ENCODE peak calls at places on chromosomes 1 and 21, in six cellular contexts. K is sigmoid colon, S is GM23338, D is transverse colon, O is suprapubic skin, U is esophagus muscularis mucosa. H is an unnamed sample.

GRCh38 chr21:38861989-38862683 is 56.4 kb downstream of the ETS2 start:
- DNase-seq in O (no peak), S (no peak), D (no peak), U (no peak), K (no peak), H (no peak)

GRCh38 chr1:111738436-111739221 is 566 bp downstream of the INKA2 start:
- DNase-seq in S (peak; percentile 74), U (no peak), D (peak; percentile 71), O (peak; percentile 85), K (peak; percentile 90), H (peak; percentile 57)

GRCh38 chr21:44539991-44540666 is at the start of gene KRTAP10-1:
- DNase-seq in O (no peak), S (no peak), K (peak; percentile 39), D (no peak), U (peak; percentile 31), H (no peak)

GRCh38 chr1:77506771-77507170 is 175.7 kb downstream of the ZZZ3 start:
- DNase-seq in D (no peak), S (no peak), K (no peak), U (no peak), O (no peak), H (no peak)

GRCh38 chr1:53188099-53188498 is 8.5 kb upstream of the CPT2 start:
- DNase-seq in D (no peak), U (no peak), K (peak; percentile 33), S (no peak), O (no peak), H (no peak)

GRCh38 chr1:68121536-68121935 is 71.1 kb upstream of the DIRAS3 start:
- DNase-seq in D (no peak), K (no peak), S (no peak), U (peak; percentile 78), O (no peak), H (no peak)

GRCh38 chr1:210726621-210727020 is 397.9 kb downstream of the HHAT start:
- DNase-seq in D (no peak), U (no peak), S (peak; percentile 79), K (no peak), O (no peak), H (no peak)

GRCh38 chr1:5481889-5482288 is 510.3 kb downstream of the NPHP4 start:
- DNase-seq in U (no peak), K (no peak), S (no peak), O (no peak), D (no peak), H (no peak)

GRCh38 chr1:43719063-43719462 is 11.7 kb downstream of the ST3GAL3 start:
- DNase-seq in S (no peak), U (no peak), D (no peak), K (no peak), O (no peak), H (no peak)

GRCh38 chr1:200780545-200781444 is 42.1 kb downstream of the CAMSAP2 start:
- DNase-seq in U (no peak), D (no peak), K (no peak), S (peak; percentile 31), O (no peak), H (no peak)

GRCh38 chr1:109773203-109773899 is 9.6 kb upstream of the EPS8L3 start:
- DNase-seq in O (peak; percentile 89), K (peak; percentile 94), S (peak; percentile 86), D (peak; percentile 87), U (peak; percentile 94), H (peak; percentile 80)

GRCh38 chr1:205834751-205835150 is 15.2 kb downstream of the PM20D1 start:
- DNase-seq in D (peak; percentile 42), U (no peak), O (no peak), S (no peak), K (no peak), H (no peak)

GRCh38 chr1:11216074-11216473 is 26.9 kb downstream of the ANGPTL7 start:
- DNase-seq in S (no peak), U (no peak), O (no peak), K (no peak), D (no peak), H (no peak)

GRCh38 chr1:47725000-47725731 is 272.0 kb downstream of the TRABD2B start:
- DNase-seq in D (no peak), U (no peak), K (no peak), S (peak; percentile 90), O (no peak), H (no peak)

GRCh38 chr1:47727051-47727708 is 270.0 kb downstream of the TRABD2B start:
- DNase-seq in D (peak; percentile 70), O (no peak), U (no peak), S (no peak), K (no peak), H (no peak)

GRCh38 chr1:47725732-47726495 is 271.3 kb downstream of the TRABD2B start:
- DNase-seq in O (peak; percentile 83), S (peak; percentile 93), D (peak; percentile 90), K (peak; percentile 79), U (no peak), H (peak; percentile 76)

GRCh38 chr1:47724427-47724999 is 272.7 kb downstream of the TRABD2B start:
- DNase-seq in D (peak; percentile 61), S (no peak), O (no peak), U (no peak), K (no peak), H (no peak)

DNA sequence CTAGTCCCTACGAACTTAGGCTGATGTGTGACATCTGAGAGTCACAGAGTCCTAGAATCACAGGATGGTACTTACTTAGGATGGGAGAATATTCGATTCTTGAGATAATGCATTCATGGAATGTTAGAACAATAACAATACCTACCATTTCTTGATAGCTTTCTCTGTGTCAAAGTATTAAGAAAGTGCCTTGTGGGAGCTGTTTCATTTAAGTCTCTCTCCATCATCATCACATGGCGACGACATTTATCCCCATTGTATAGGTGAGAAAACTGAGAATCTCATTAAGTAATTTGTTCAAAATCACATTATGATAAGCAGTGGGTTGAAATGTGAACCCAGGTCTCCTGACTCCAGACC is 270.7 kb downstream of the TRABD2B start:
- DNase-seq in U (no peak), O (no peak), S (no peak), D (no peak), K (no peak), H (no peak)
- TF ChIP-seq CTCF in U (no peak), O (no peak), S (no peak), D (no peak), K (no peak), H (no peak)

GRCh38 chr1:153375511-153375910 is at the start of gene S100A12:
- DNase-seq in K (peak; percentile 19), S (no peak), U (no peak), D (no peak), O (peak; percentile 46), H (no peak)
- TF ChIP-seq POLR2AphosphoS5 in K (no peak), S (no peak), U (no peak), D (no peak), O (no peak), H (no peak)

GRCh38 chr1:45337630-45338320 is 2.2 kb upstream of the TOE1 start:
- DNase-seq in D (no peak), K (no peak), U (no peak), O (no peak), S (no peak), H (no peak)

GRCh38 chr1:45332346-45332720 is 5.6 kb downstream of the HPDL start:
- DNase-seq in U (no peak), O (no peak), K (no peak), D (no peak), S (no peak), H (no peak)

GRCh38 chr1:45335732-45336365 is 4.1 kb upstream of the TOE1 start:
- DNase-seq in O (no peak), U (no peak), S (no peak), K (no peak), D (peak; percentile 38), H (no peak)

GRCh38 chr1:45331436-45332345 is 5.0 kb downstream of the HPDL start:
- DNase-seq in U (no peak), K (no peak), D (no peak), S (no peak), O (no peak), H (no peak)

DNA sequence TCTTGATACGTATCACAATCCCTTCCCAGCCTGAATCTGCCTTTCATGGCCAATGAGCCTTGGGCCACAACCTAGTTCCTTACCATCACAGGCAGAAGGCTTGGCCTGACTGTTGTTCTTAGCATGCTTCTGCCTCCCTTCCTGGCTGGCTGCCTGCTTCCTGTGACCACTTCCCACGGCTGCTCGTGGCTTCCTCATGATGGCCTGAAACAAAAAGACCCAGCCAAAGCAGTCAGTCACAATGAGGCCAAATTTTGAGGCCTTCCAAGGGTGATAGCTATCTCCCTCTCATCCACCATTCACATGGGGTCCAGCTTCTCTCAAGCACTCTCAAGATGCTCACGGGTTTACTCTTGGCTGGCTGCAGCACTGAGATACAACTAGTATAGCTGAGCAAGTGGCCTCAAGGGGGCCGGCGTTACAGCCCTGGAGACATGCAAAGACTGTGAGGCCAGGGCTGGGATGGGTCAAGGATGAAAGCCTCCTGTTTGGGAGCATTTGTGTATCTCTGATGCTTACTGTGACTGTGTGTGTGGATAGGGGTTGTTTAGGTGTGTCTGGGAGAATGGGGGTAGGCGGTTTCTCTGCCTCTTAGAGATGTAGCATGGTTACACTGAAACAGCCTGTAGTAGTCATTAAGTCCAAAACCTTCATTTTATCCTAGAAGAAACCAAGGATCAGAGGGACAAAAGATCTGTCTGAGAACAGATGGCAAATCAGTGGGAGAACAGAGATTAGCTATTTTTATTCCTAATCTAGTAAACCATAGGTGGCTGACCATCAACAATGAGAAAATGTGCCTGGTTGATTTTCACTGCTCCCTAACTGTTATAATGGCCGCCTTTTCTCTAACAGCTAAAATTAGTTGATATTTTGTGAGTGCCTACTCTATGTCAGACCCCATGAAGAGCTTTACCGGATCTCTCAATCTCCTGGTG is 5.4 kb upstream of the TOE1 start:
- DNase-seq in O (no peak), D (no peak), S (peak; percentile 59), U (no peak), K (no peak), H (no peak)
- TF ChIP-seq CTCF in O (no peak), D (no peak), S (peak; percentile 28), U (no peak), K (no peak), H (no peak)

GRCh38 chr1:184840596-184840995 is 85.9 kb upstream of the EDEM3 start:
- DNase-seq in D (no peak), K (no peak), S (no peak), O (no peak), U (no peak), H (no peak)

GRCh38 chr1:184836081-184836480 is 81.4 kb upstream of the EDEM3 start:
- DNase-seq in S (no peak), U (no peak), K (no peak), O (no peak), D (no peak), H (no peak)

GRCh38 chr1:184838374-184838995 is 83.8 kb upstream of the EDEM3 start:
- DNase-seq in S (no peak), O (peak; percentile 70), U (peak; percentile 93), D (peak; percentile 29), K (peak; percentile 93), H (peak; percentile 68)

GRCh38 chr1:184832517-184832916 is 77.9 kb upstream of the EDEM3 start:
- DNase-seq in S (no peak), U (no peak), O (no peak), K (no peak), D (no peak), H (no peak)

GRCh38 chr1:184836934-184837698 is 82.5 kb upstream of the EDEM3 start:
- DNase-seq in K (no peak), O (no peak), D (no peak), U (no peak), S (no peak), H (no peak)
- TF ChIP-seq POLR2AphosphoS5 in K (no peak), O (no peak), D (no peak), U (no peak), S (no peak), H (no peak)